ENCODE peak calls at places on chromosome 5, in seven cellular contexts. One of them, this sample, is unnamed.
A peak's percentile ranks its signal among the peaks of the same experiment; 100 is the strongest.

GRCh38 chr5:142860291-142860690 is 90.1 kb downstream of the ARHGAP26 start:
- DNase-seq in Kasumi-1: no peak
- DNase-seq in A172: no peak
- DNase-seq in ureter: no peak
- DNase-seq in NCI-H748 treated with DMSO at 0.1 percent for 48 hours: no peak
- DNase-seq in NCI-H1436: no peak
- DNase-seq in DMS153: no peak
- DNase-seq in this sample: no peak

GRCh38 chr5:65768723-65769122 is 46.7 kb downstream of the NLN start:
- DNase-seq in Kasumi-1: no peak
- DNase-seq in A172: no peak
- DNase-seq in ureter: no peak
- DNase-seq in NCI-H748 treated with DMSO at 0.1 percent for 48 hours: no peak
- DNase-seq in NCI-H1436: no peak
- DNase-seq in DMS153: no peak
- DNase-seq in this sample: no peak

GRCh38 chr5:136811551-136811950 is 446.2 kb upstream of the TRPC7 start:
- DNase-seq in Kasumi-1: no peak
- DNase-seq in A172: peak; percentile 91
- DNase-seq in ureter: no peak
- DNase-seq in NCI-H748 treated with DMSO at 0.1 percent for 48 hours: no peak
- DNase-seq in NCI-H1436: no peak
- DNase-seq in DMS153: no peak
- DNase-seq in this sample: no peak

GRCh38 chr5:54703091-54703490 is 185.5 kb downstream of the SNX18 start:
- DNase-seq in Kasumi-1: no peak
- DNase-seq in A172: peak; percentile 89
- DNase-seq in ureter: peak; percentile 51
- DNase-seq in NCI-H748 treated with DMSO at 0.1 percent for 48 hours: peak; percentile 9
- DNase-seq in NCI-H1436: no peak
- DNase-seq in DMS153: peak; percentile 19
- DNase-seq in this sample: no peak

GRCh38 chr5:66361070-66361469 is 217.0 kb downstream of the SREK1 start:
- DNase-seq in Kasumi-1: no peak
- DNase-seq in A172: no peak
- DNase-seq in ureter: no peak
- DNase-seq in NCI-H748 treated with DMSO at 0.1 percent for 48 hours: no peak
- DNase-seq in NCI-H1436: no peak
- DNase-seq in DMS153: no peak
- DNase-seq in this sample: no peak

GRCh38 chr5:177367981-177368960 is 10.5 kb downstream of the RGS14 start:
- DNase-seq in Kasumi-1: no peak
- DNase-seq in A172: no peak
- DNase-seq in ureter: no peak
- DNase-seq in NCI-H748 treated with DMSO at 0.1 percent for 48 hours: no peak
- DNase-seq in NCI-H1436: no peak
- DNase-seq in DMS153: no peak
- DNase-seq in this sample: no peak

GRCh38 chr5:157283434-157283833 is 17.5 kb downstream of the CYFIP2 start:
- DNase-seq in Kasumi-1: no peak
- DNase-seq in A172: no peak
- DNase-seq in ureter: no peak
- DNase-seq in NCI-H748 treated with DMSO at 0.1 percent for 48 hours: no peak
- DNase-seq in NCI-H1436: no peak
- DNase-seq in DMS153: no peak
- DNase-seq in this sample: no peak

GRCh38 chr5:103469288-103470065 is 93.1 kb downstream of the NUDT12 start:
- DNase-seq in Kasumi-1: no peak
- DNase-seq in A172: no peak
- DNase-seq in ureter: no peak
- DNase-seq in NCI-H748 treated with DMSO at 0.1 percent for 48 hours: no peak
- DNase-seq in NCI-H1436: no peak
- DNase-seq in DMS153: no peak
- DNase-seq in this sample: no peak

GRCh38 chr5:150182774-150183173 is 7.1 kb upstream of the SLC6A7 start:
- DNase-seq in Kasumi-1: no peak
- DNase-seq in A172: no peak
- DNase-seq in ureter: no peak
- DNase-seq in NCI-H748 treated with DMSO at 0.1 percent for 48 hours: no peak
- DNase-seq in NCI-H1436: no peak
- DNase-seq in DMS153: no peak
- DNase-seq in this sample: no peak

GRCh38 chr5:168365581-168366081 is 74.2 kb downstream of the WWC1 start:
- DNase-seq in Kasumi-1: no peak
- DNase-seq in A172: no peak
- DNase-seq in ureter: peak; percentile 73
- DNase-seq in NCI-H748 treated with DMSO at 0.1 percent for 48 hours: no peak
- DNase-seq in NCI-H1436: no peak
- DNase-seq in DMS153: no peak
- DNase-seq in this sample: no peak

GRCh38 chr5:110105692-110106091 is 416.0 kb downstream of the MAN2A1 start:
- DNase-seq in Kasumi-1: no peak
- DNase-seq in A172: no peak
- DNase-seq in ureter: no peak
- DNase-seq in NCI-H748 treated with DMSO at 0.1 percent for 48 hours: no peak
- DNase-seq in NCI-H1436: no peak
- DNase-seq in DMS153: no peak
- DNase-seq in this sample: no peak

GRCh38 chr5:139733698-139734491 is 61.7 kb upstream of the PSD2 start:
- DNase-seq in Kasumi-1: no peak
- DNase-seq in A172: no peak
- DNase-seq in ureter: no peak
- DNase-seq in NCI-H748 treated with DMSO at 0.1 percent for 48 hours: no peak
- DNase-seq in NCI-H1436: no peak
- DNase-seq in DMS153: no peak
- DNase-seq in this sample: no peak

GRCh38 chr5:180207593-180207992 is 1.4 kb downstream of the RASGEF1C start:
- DNase-seq in Kasumi-1: no peak
- DNase-seq in A172: no peak
- DNase-seq in ureter: no peak
- DNase-seq in NCI-H748 treated with DMSO at 0.1 percent for 48 hours: no peak
- DNase-seq in NCI-H1436: no peak
- DNase-seq in DMS153: no peak
- DNase-seq in this sample: no peak

GRCh38 chr5:147432323-147432722 is 77.5 kb downstream of the DPYSL3 start:
- DNase-seq in Kasumi-1: no peak
- DNase-seq in A172: no peak
- DNase-seq in ureter: no peak
- DNase-seq in NCI-H748 treated with DMSO at 0.1 percent for 48 hours: no peak
- DNase-seq in NCI-H1436: no peak
- DNase-seq in DMS153: no peak
- DNase-seq in this sample: no peak

GRCh38 chr5:93193756-93194155 is 387.3 kb downstream of the NR2F1-AS1 start:
- DNase-seq in Kasumi-1: no peak
- DNase-seq in A172: no peak
- DNase-seq in ureter: no peak
- DNase-seq in NCI-H748 treated with DMSO at 0.1 percent for 48 hours: no peak
- DNase-seq in NCI-H1436: no peak
- DNase-seq in DMS153: no peak
- DNase-seq in this sample: no peak

GRCh38 chr5:78328585-78329173 is 31.7 kb upstream of the SCAMP1 start:
- DNase-seq in Kasumi-1: no peak
- DNase-seq in A172: no peak
- DNase-seq in ureter: no peak
- DNase-seq in NCI-H748 treated with DMSO at 0.1 percent for 48 hours: no peak
- DNase-seq in NCI-H1436: no peak
- DNase-seq in DMS153: no peak
- DNase-seq in this sample: no peak

GRCh38 chr5:62299600-62299999 is 6.4 kb upstream of the KIF2A start:
- DNase-seq in Kasumi-1: no peak
- DNase-seq in A172: no peak
- DNase-seq in ureter: no peak
- DNase-seq in NCI-H748 treated with DMSO at 0.1 percent for 48 hours: no peak
- DNase-seq in NCI-H1436: no peak
- DNase-seq in DMS153: no peak
- DNase-seq in this sample: no peak

GRCh38 chr5:34655354-34655991 is 655 bp upstream of the RAI14 start:
- DNase-seq in Kasumi-1: no peak
- DNase-seq in A172: peak; percentile 69
- DNase-seq in ureter: peak; percentile 64
- DNase-seq in NCI-H748 treated with DMSO at 0.1 percent for 48 hours: peak; percentile 88
- DNase-seq in NCI-H1436: peak; percentile 20
- DNase-seq in DMS153: peak; percentile 40
- DNase-seq in this sample: peak; percentile 27

GRCh38 chr5:56003179-56003578 is 8.4 kb upstream of the IL6ST start:
- DNase-seq in Kasumi-1: no peak
- DNase-seq in A172: peak; percentile 49
- DNase-seq in ureter: no peak
- DNase-seq in NCI-H748 treated with DMSO at 0.1 percent for 48 hours: no peak
- DNase-seq in NCI-H1436: no peak
- DNase-seq in DMS153: no peak
- DNase-seq in this sample: no peak

GRCh38 chr5:170164087-170164486 is 58.4 kb downstream of the FOXI1 start:
- DNase-seq in Kasumi-1: no peak
- DNase-seq in A172: no peak
- DNase-seq in ureter: no peak
- DNase-seq in NCI-H748 treated with DMSO at 0.1 percent for 48 hours: no peak
- DNase-seq in NCI-H1436: no peak
- DNase-seq in DMS153: no peak
- DNase-seq in this sample: no peak

GRCh38 chr5:163548649-163549048 is 43.2 kb downstream of the MAT2B start:
- DNase-seq in Kasumi-1: no peak
- DNase-seq in A172: no peak
- DNase-seq in ureter: no peak
- DNase-seq in NCI-H748 treated with DMSO at 0.1 percent for 48 hours: no peak
- DNase-seq in NCI-H1436: no peak
- DNase-seq in DMS153: no peak
- DNase-seq in this sample: no peak

GRCh38 chr5:431711-432050 is 11.3 kb upstream of the EXOC3 start:
- DNase-seq in Kasumi-1: no peak
- DNase-seq in A172: no peak
- DNase-seq in ureter: no peak
- DNase-seq in NCI-H748 treated with DMSO at 0.1 percent for 48 hours: no peak
- DNase-seq in NCI-H1436: no peak
- DNase-seq in DMS153: no peak
- DNase-seq in this sample: no peak

GRCh38 chr5:120771181-120771580 is 307.1 kb downstream of the PRR16 start:
- DNase-seq in Kasumi-1: no peak
- DNase-seq in A172: no peak
- DNase-seq in ureter: no peak
- DNase-seq in NCI-H748 treated with DMSO at 0.1 percent for 48 hours: no peak
- DNase-seq in NCI-H1436: no peak
- DNase-seq in DMS153: no peak
- DNase-seq in this sample: no peak

GRCh38 chr5:36279054-36279698 is 22.5 kb downstream of the RANBP3L start:
- DNase-seq in Kasumi-1: no peak
- DNase-seq in A172: no peak
- DNase-seq in ureter: no peak
- DNase-seq in NCI-H748 treated with DMSO at 0.1 percent for 48 hours: no peak
- DNase-seq in NCI-H1436: no peak
- DNase-seq in DMS153: no peak
- DNase-seq in this sample: no peak

GRCh38 chr5:90506221-90506620 is 23.2 kb downstream of the LYSMD3 start:
- DNase-seq in Kasumi-1: no peak
- DNase-seq in A172: no peak
- DNase-seq in ureter: no peak
- DNase-seq in NCI-H748 treated with DMSO at 0.1 percent for 48 hours: no peak
- DNase-seq in NCI-H1436: no peak
- DNase-seq in DMS153: no peak
- DNase-seq in this sample: no peak

GRCh38 chr5:58922392-58923171 is 339.7 kb downstream of the RAB3C start:
- DNase-seq in Kasumi-1: no peak
- DNase-seq in A172: no peak
- DNase-seq in ureter: peak; percentile 56
- DNase-seq in NCI-H748 treated with DMSO at 0.1 percent for 48 hours: no peak
- DNase-seq in NCI-H1436: no peak
- DNase-seq in DMS153: no peak
- DNase-seq in this sample: no peak

GRCh38 chr5:82106207-82106606 is 134.4 kb downstream of the ATG10 start:
- DNase-seq in Kasumi-1: no peak
- DNase-seq in A172: no peak
- DNase-seq in ureter: no peak
- DNase-seq in NCI-H748 treated with DMSO at 0.1 percent for 48 hours: no peak
- DNase-seq in NCI-H1436: no peak
- DNase-seq in DMS153: no peak
- DNase-seq in this sample: no peak

GRCh38 chr5:94274684-94275083 is 343.7 kb downstream of the KIAA0825 start:
- DNase-seq in Kasumi-1: no peak
- DNase-seq in A172: no peak
- DNase-seq in ureter: no peak
- DNase-seq in NCI-H748 treated with DMSO at 0.1 percent for 48 hours: no peak
- DNase-seq in NCI-H1436: no peak
- DNase-seq in DMS153: no peak
- DNase-seq in this sample: no peak

GRCh38 chr5:55471468-55471867 is 63.3 kb downstream of the PLPP1 start:
- DNase-seq in Kasumi-1: no peak
- DNase-seq in A172: no peak
- DNase-seq in ureter: no peak
- DNase-seq in NCI-H748 treated with DMSO at 0.1 percent for 48 hours: no peak
- DNase-seq in NCI-H1436: no peak
- DNase-seq in DMS153: no peak
- DNase-seq in this sample: no peak

GRCh38 chr5:61604626-61605025 is 272.6 kb downstream of the ZSWIM6 start:
- DNase-seq in Kasumi-1: no peak
- DNase-seq in A172: no peak
- DNase-seq in ureter: no peak
- DNase-seq in NCI-H748 treated with DMSO at 0.1 percent for 48 hours: no peak
- DNase-seq in NCI-H1436: no peak
- DNase-seq in DMS153: no peak
- DNase-seq in this sample: no peak

GRCh38 chr5:109173395-109173794 is 236.4 kb downstream of the PJA2 start:
- DNase-seq in Kasumi-1: no peak
- DNase-seq in A172: no peak
- DNase-seq in ureter: no peak
- DNase-seq in NCI-H748 treated with DMSO at 0.1 percent for 48 hours: no peak
- DNase-seq in NCI-H1436: no peak
- DNase-seq in DMS153: no peak
- DNase-seq in this sample: no peak

GRCh38 chr5:111227805-111228204 is 3.6 kb downstream of the CAMK4 start:
- DNase-seq in Kasumi-1: no peak
- DNase-seq in A172: peak; percentile 66
- DNase-seq in ureter: no peak
- DNase-seq in NCI-H748 treated with DMSO at 0.1 percent for 48 hours: no peak
- DNase-seq in NCI-H1436: no peak
- DNase-seq in DMS153: no peak
- DNase-seq in this sample: no peak

GRCh38 chr5:18652404-18653215 is 1018.4 kb downstream of the TAF11L14 start:
- DNase-seq in Kasumi-1: no peak
- DNase-seq in A172: no peak
- DNase-seq in ureter: no peak
- DNase-seq in NCI-H748 treated with DMSO at 0.1 percent for 48 hours: no peak
- DNase-seq in NCI-H1436: no peak
- DNase-seq in DMS153: no peak
- DNase-seq in this sample: no peak

GRCh38 chr5:100479079-100479688 is 56.0 kb upstream of the FAM174A start:
- DNase-seq in Kasumi-1: peak; percentile 32
- DNase-seq in A172: peak; percentile 29
- DNase-seq in ureter: no peak
- DNase-seq in NCI-H748 treated with DMSO at 0.1 percent for 48 hours: peak; percentile 78
- DNase-seq in NCI-H1436: peak; percentile 30
- DNase-seq in DMS153: no peak
- DNase-seq in this sample: peak; percentile 32

This sample was measured in D341Med.